ENCODE peak calls at places on chromosomes 6 and 20, in nine cellular contexts. N is activated CD8-positive, alpha-beta memory T cell treated with anti-CD3 and anti-CD28 coated beads for 24 hours; U is HCT116; R is ureter; Y is NCI-H748 treated with DMSO at 0.1 percent for 48 hours; S is IMR-90; Z is G401; V is tibial artery; X is CD8-positive, alpha-beta T cell. M is an unnamed sample.

GRCh38 chr20:3162080-3162611 is 2.5 kb upstream of the FASTKD5 start:
- DNase-seq in N (no peak), U (no peak), R (no peak), Y (no peak), S (no peak), Z (peak), V (no peak), X (no peak), M (peak)

GRCh38 chr6:19356692-19357091 is 480.5 kb upstream of the ID4 start:
- DNase-seq in N (no peak), U (no peak), R (no peak), Y (no peak), S (no peak), Z (no peak), V (no peak), X (no peak), M (no peak)

GRCh38 chr6:83822629-83823169 is 30.5 kb upstream of the RIPPLY2 start:
- DNase-seq in N (no peak), U (no peak), R (no peak), Y (no peak), S (no peak), Z (no peak), V (no peak), X (no peak), M (no peak)

GRCh38 chr6:64330694-64331309 is 695.2 kb downstream of the PHF3 start:
- DNase-seq in N (no peak), U (no peak), R (peak), Y (peak), S (peak), Z (peak), V (no peak), X (no peak), M (peak)

GRCh38 chr6:36349240-36349639 is 12.6 kb upstream of the BNIP5 start:
- DNase-seq in N (no peak), U (no peak), R (no peak), Y (peak), S (no peak), Z (no peak), V (no peak), X (peak), M (no peak)

GRCh38 chr6:37058084-37058586 is 52.7 kb downstream of the FGD2 start:
- DNase-seq in N (no peak), U (no peak), R (no peak), Y (no peak), S (peak), Z (no peak), V (no peak), X (no peak), M (no peak)

GRCh38 chr6:7590918-7591302 is 912 bp downstream of the SNRNP48 start:
- DNase-seq in N (no peak), U (no peak), R (no peak), Y (no peak), S (peak), Z (peak), V (no peak), X (no peak), M (peak)

GRCh38 chr20:3068075-3068474 is 3.3 kb upstream of the OXT start:
- DNase-seq in N (no peak), U (no peak), R (no peak), Y (no peak), S (no peak), Z (no peak), V (no peak), X (no peak), M (no peak)

M was measured in cerebellar cortex.